ENCODE peak calls at places on chromosomes 4 and X, in six cellular contexts. L is breast epithelium; Z is HL-60; S is ACHN; Q is stimulated activated CD4-positive, alpha-beta T cell treated with anti-CD3 and anti-CD28 coated beads, Interleukin-12 subunit alpha, Interleukin-12 subunit beta, amount 100 ng/mL, for 48 hours; W is CD4-positive, alpha-beta T cell. Y is an unnamed sample.

GRCh38 chr4:84681488-84682274 is 98.8 kb downstream of the CDS1 start:
- DNase-seq in L (no peak), Z (peak), W (no peak), Q (no peak), S (peak), Y (no peak)

GRCh38 chrX:41923925-41924693 is 755 bp upstream of the CASK start:
- DNase-seq in Z (no peak), L (no peak), S (peak), Q (no peak), W (peak), Y (peak)

GRCh38 chrX:78922754-78923153 is 22.4 kb upstream of the P2RY10 start:
- DNase-seq in S (no peak), L (no peak), W (no peak), Q (no peak), Z (no peak), Y (no peak)

GRCh38 chrX:80648023-80648422 is 161.7 kb downstream of the BRWD3 start:
- DNase-seq in W (no peak), Q (no peak), S (peak), Z (no peak), L (no peak), Y (no peak)

GRCh38 chrX:107298276-107298675 is 91.9 kb downstream of the DNAAF6 start:
- DNase-seq in L (no peak), Z (no peak), Q (no peak), S (no peak), W (no peak), Y (no peak)

GRCh38 chr4:98468744-98469143 is 189.7 kb downstream of the TSPAN5 start:
- DNase-seq in L (no peak), Z (no peak), W (no peak), S (no peak), Q (no peak), Y (no peak)

GRCh38 chrX:54482839-54483593 is 13.0 kb downstream of the FGD1 start:
- DNase-seq in L (no peak), S (no peak), Q (no peak), Z (no peak), W (no peak), Y (no peak)

GRCh38 chr4:42083816-42084215 is 68.6 kb downstream of the BEND4 start:
- DNase-seq in S (peak), W (no peak), Z (no peak), L (no peak), Q (no peak), Y (no peak)

GRCh38 chr4:24578364-24578763 is 6.0 kb downstream of the DHX15 start:
- DNase-seq in Z (no peak), L (no peak), Q (no peak), S (no peak), W (no peak), Y (no peak)

GRCh38 chr4:663438-664428 is 10.3 kb downstream of the ATP5ME start:
- DNase-seq in L (peak), W (peak), S (peak), Z (no peak), Q (peak), Y (peak)

GRCh38 chr4:75662626-75663025 is 10.6 kb downstream of the G3BP2 start:
- DNase-seq in L (no peak), W (no peak), S (no peak), Q (no peak), Z (no peak), Y (no peak)

GRCh38 chr4:8647626-8648025 is 55.1 kb downstream of the CPZ start:
- DNase-seq in Z (no peak), S (no peak), W (no peak), L (peak), Q (no peak), Y (no peak)

GRCh38 chrX:119495734-119496520 is 27.7 kb downstream of the SLC25A5 start:
- DNase-seq in W (no peak), Z (no peak), S (no peak), Q (no peak), L (no peak), Y (no peak)

GRCh38 chr4:48654015-48654664 is 125.9 kb downstream of the FRYL start:
- DNase-seq in Q (no peak), S (no peak), W (no peak), L (no peak), Z (no peak), Y (no peak)

GRCh38 chrX:94058728-94059382 is 384.8 kb downstream of the FAM133A start:
- DNase-seq in L (no peak), Q (no peak), S (peak), Z (no peak), W (no peak), Y (no peak)

GRCh38 chrX:50579955-50580354 is 109.3 kb upstream of the DGKK start:
- DNase-seq in Z (peak), L (no peak), Q (peak), W (peak), S (peak), Y (no peak)

GRCh38 chr4:23219779-23220408 is 527.2 kb downstream of the GBA3 start:
- DNase-seq in W (no peak), S (no peak), Q (no peak), L (no peak), Z (no peak), Y (no peak)

GRCh38 chr4:118282692-118283091 is 70.1 kb downstream of the PRSS12 start:
- DNase-seq in Z (peak), Q (no peak), S (no peak), L (no peak), W (no peak), Y (no peak)

GRCh38 chr4:84565951-84566350 is 17.0 kb upstream of the CDS1 start:
- DNase-seq in Z (no peak), L (no peak), W (no peak), S (no peak), Q (no peak), Y (no peak)

GRCh38 chrX:47562615-47563243 is 1.7 kb downstream of the ARAF start:
- DNase-seq in Z (no peak), W (no peak), L (no peak), S (peak), Q (no peak), Y (no peak)

GRCh38 chr4:40452490-40452813 is 117.3 kb downstream of the CHRNA9 start:
- DNase-seq in Q (no peak), W (no peak), L (no peak), S (no peak), Z (no peak), Y (no peak)

GRCh38 chr4:81314897-81315470 is 100.0 kb upstream of the PRKG2 start:
- DNase-seq in Q (no peak), S (no peak), Z (no peak), L (no peak), W (no peak), Y (no peak)